ENCODE peak calls at places on chromosomes 11 and 22, in seven cellular contexts. Q is CD4-positive, alpha-beta memory T cell; X is psoas muscle; Y is H9; W is pancreas; V is small intestine; E is mucosa of descending colon. D is an unnamed sample. For H3K4me1, the result is how much of the 10 kb centered on the place peaks cover.

GRCh38 chr11:37942081-37942480 is 1344.0 kb upstream of the RAG2 start:
- DNase-seq in Q (no peak), X (no peak), Y (no peak), W (no peak), V (no peak), E (no peak), D (no peak)

GRCh38 chr22:27625769-27626674 is 175.5 kb downstream of the MN1 start:
- DNase-seq in Q (no peak), X (no peak), Y (no peak), W (no peak), V (no peak), E (no peak), D (no peak)

GRCh38 chr11:16337421-16338213 is 18.7 kb downstream of the SOX6 start:
- DNase-seq in Q (no peak), X (no peak), Y (no peak), W (no peak), V (no peak), E (no peak), D (no peak)

GRCh38 chr22:47173535-47174021 is 411.1 kb downstream of the TBC1D22A start:
- DNase-seq in Q (no peak), X (peak), Y (no peak), W (no peak), V (no peak), E (peak), D (peak)

GRCh38 chr11:129855086-129855485 is 39.4 kb downstream of the TMEM45B start:
- DNase-seq in Q (no peak), X (no peak), Y (no peak), W (no peak), V (no peak), E (no peak), D (no peak)

GRCh38 chr22:50732681-50733080 is 5.3 kb upstream of the ACR start:
- DNase-seq in Q (no peak), X (no peak), Y (no peak), W (peak), V (no peak), E (no peak), D (no peak)

GRCh38 chr11:61298663-61299244 is 3.6 kb upstream of the VWCE start:
- DNase-seq in Q (no peak), X (no peak), Y (no peak), W (no peak), V (peak), E (no peak), D (no peak)

GRCh38 chr11:17063171-17064002 is 14.1 kb downstream of the RPS13 start:
- DNase-seq in Q (peak), X (peak), Y (peak), W (peak), V (peak), E (peak), D (peak)

GRCh38 chr11:75386912-75387311 is 12.4 kb upstream of the RPS3 start:
- DNase-seq in Q (no peak), X (no peak), Y (peak), W (no peak), V (peak), E (no peak), D (no peak)

GRCh38 chr11:125215951-125216350 is 51.4 kb downstream of the PKNOX2 start:
- DNase-seq in Q (no peak), X (no peak), Y (no peak), W (no peak), V (no peak), E (no peak), D (no peak)

GRCh38 chr11:32316846-32317525 is 118.4 kb downstream of the WT1 start:
- DNase-seq in Q (no peak), X (no peak), Y (no peak), W (no peak), V (no peak), E (no peak), D (no peak)

GRCh38 chr11:2699531-2700414 is at the start of gene KCNQ1OT1:
- DNase-seq in Q (peak), X (peak), Y (peak), W (peak), V (peak), E (peak), D (peak)

GRCh38 chr11:2700415-2701211 is 819 bp upstream of the KCNQ1OT1 start:
- DNase-seq in Q (no peak), X (peak), Y (peak), W (peak), V (peak), E (peak), D (peak)

GRCh38 chr11:2699185-2699530 is 636 bp downstream of the KCNQ1OT1 start:
- DNase-seq in Q (no peak), X (no peak), Y (peak), W (peak), V (peak), E (peak), D (no peak)

GRCh38 chr11:2697871-2698270 is 1.9 kb downstream of the KCNQ1OT1 start:
- DNase-seq in Q (no peak), X (no peak), Y (no peak), W (no peak), V (no peak), E (no peak), D (no peak)

GRCh38 chr11:2698386-2699184 is 1.2 kb downstream of the KCNQ1OT1 start:
- DNase-seq in Q (no peak), X (no peak), Y (peak), W (peak), V (no peak), E (no peak), D (peak)
- H3K4me1 ChIP-seq in Q (under half), X (under half), Y (under half), W (under half), V (under half), E (under half), D (half or more)

GRCh38 chr11:71340076-71340606 is 87.8 kb upstream of the SHANK2 start:
- DNase-seq in Q (no peak), X (no peak), Y (no peak), W (no peak), V (no peak), E (no peak), D (no peak)

GRCh38 chr11:71341173-71341572 is 88.8 kb upstream of the SHANK2 start:
- DNase-seq in Q (no peak), X (no peak), Y (no peak), W (no peak), V (no peak), E (no peak), D (no peak)

GRCh38 chr11:71336996-71337772 is 84.8 kb upstream of the SHANK2 start:
- DNase-seq in Q (no peak), X (no peak), Y (peak), W (no peak), V (no peak), E (no peak), D (no peak)

GRCh38 chr11:71338806-71339177 is 86.4 kb upstream of the SHANK2 start:
- DNase-seq in Q (no peak), X (no peak), Y (no peak), W (no peak), V (no peak), E (no peak), D (no peak)

DNA sequence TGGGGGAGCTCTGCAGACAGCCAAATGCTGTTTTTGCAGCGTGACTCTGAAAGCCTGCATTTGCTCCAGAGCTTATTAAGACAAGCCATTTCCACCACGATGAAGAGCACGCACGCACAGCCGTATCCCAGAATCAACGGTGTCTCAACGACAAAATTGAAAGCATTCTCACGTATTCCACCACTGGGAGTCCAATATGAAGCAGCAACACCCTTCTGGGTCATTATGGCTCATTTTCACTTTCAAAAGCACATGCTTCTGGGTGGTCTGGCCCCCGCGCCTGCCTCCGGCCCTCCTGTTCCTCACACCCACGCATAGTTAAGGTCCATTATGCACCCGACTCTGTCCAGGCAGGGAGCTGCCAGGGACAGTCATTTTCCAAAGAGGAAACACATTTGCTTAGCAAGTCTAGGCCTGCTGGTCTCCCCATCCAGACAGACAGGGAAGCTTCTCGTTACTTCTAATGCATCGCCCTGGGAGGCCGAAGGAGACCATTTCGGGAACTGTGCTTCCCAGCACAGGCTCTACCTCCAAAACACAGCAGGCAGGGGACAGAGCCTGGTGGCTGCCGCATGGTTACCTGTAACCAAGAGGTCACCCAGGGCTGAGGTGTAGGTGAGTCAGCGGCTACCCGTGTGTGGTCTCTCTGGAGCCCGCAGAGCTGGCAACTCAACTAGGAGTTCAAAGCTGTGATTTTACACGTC is 87.0 kb upstream of the SHANK2 start:
- DNase-seq in Q (no peak), X (no peak), Y (no peak), W (no peak), V (no peak), E (no peak), D (no peak)
- H3K4me1 ChIP-seq in Q (under half), X (under half), Y (under half), W (under half), V (under half), E (under half), D (under half)

DNA sequence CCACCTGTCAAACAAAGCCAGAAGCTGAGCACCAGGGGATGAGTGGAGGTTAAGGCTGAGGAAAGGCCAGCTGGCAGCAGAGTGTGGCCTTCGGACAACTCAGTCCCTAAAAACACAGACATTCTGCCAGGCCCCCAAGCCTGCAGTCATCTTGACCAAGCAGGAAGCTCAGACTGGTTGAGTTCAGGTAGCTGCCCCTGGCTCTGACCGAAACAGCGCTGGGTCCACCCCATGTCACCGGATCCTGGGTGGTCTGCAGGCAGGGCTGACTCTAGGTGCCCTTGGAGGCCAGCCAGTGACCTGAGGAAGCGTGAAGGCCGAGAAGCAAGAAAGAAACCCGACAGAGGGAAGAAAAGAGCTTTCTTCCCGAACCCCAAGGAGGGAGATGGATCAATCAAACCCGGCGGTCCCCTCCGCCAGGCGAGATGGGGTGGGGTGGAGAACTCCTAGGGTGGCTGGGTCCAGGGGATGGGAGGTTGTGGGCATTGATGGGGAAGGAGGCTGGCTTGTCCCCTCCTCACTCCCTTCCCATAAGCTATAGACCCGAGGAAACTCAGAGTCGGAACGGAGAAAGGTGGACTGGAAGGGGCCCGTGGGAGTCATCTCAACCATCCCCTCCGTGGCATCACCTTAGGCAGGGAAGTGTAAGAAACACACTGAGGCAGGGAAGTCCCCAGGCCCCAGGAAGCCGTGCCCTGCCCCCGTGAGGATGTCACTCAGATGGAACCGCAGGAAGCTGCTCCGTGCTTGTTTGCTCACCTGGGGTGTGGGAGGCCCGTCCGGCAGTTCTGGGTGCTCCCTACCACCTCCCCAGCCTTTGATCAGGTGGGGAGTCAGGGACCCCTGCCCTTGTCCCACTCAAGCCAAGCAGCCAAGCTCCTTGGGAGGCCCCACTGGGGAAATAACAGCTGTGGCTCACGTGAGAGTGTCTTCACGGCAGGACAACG is 11.7 kb downstream of the CXCR5 start:
- DNase-seq in Q (peak), X (no peak), Y (no peak), W (no peak), V (peak), E (no peak), D (no peak)
- H3K4me1 ChIP-seq in Q (half or more), X (under half), Y (under half), W (under half), V (under half), E (under half), D (under half)

DNA sequence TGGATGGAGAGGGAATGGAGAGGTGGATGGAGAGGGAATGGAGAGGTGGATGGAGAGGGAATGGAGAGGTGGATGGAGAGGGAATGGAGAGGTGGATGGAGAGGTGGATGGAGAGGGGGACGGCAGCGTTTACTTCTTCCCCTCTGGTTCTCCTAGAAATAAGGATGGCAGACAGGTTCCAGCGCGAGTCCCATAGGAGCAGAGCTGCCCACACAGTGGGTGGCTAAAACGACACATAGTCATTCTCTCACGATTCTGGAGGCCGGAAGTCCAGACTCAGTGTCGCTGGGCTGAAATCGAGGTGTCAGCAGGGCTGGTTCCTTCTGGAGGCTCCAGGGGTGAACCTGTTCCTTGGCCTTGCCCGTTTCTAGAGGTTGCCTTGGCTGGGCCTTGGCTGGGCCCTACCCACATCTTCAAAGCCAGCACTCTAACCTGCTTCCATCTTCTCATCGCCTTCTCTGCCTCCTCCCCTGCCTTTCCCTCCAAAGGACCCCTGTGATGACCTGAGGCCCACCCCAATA is 12.7 kb upstream of the CTSD start:
- DNase-seq in Q (no peak), X (no peak), Y (no peak), W (no peak), V (no peak), E (no peak), D (no peak)
- H3K4me1 ChIP-seq in Q (under half), X (under half), Y (under half), W (under half), V (under half), E (under half), D (under half)

GRCh38 chr11:1134848-1135445 is 22.8 kb upstream of the MUC5AC start:
- DNase-seq in Q (no peak), X (no peak), Y (no peak), W (no peak), V (no peak), E (no peak), D (no peak)
- H3K4me1 ChIP-seq in Q (under half), X (under half), Y (under half), W (under half), V (under half), E (under half), D (under half)

D was measured in tibial nerve.